ENCODE peak calls at places on chromosome 19, in ten cellular contexts. B is progenitor cell of endocrine pancreas; E is NCI-H2107; C is C1 segment of cervical spinal cord; Z is astrocyte of the cerebellum; L is colonic mucosa; N is iris pigment epithelial cell; P is endothelial cell; Y is non-pigmented ciliary epithelial cell; R is stimulated activated CD8-positive, alpha-beta memory T cell treated with anti-CD3 and anti-CD28 coated beads, Interleukin-4, amount 100 ng/mL, for 24 hours. D is an unnamed sample.

GRCh38 chr19:32748497-32748896 is 28.9 kb downstream of the TDRD12 start:
- DNase-seq in N (no peak), L (no peak), P (no peak), B (no peak), C (no peak), Z (no peak), E (peak), R (no peak), Y (no peak), D (peak)

GRCh38 chr19:45640849-45641273 is 1.7 kb upstream of the EML2 start:
- DNase-seq in Z (no peak), C (no peak), E (no peak), L (peak), N (no peak), R (peak), P (no peak), B (no peak), Y (no peak), D (no peak)

GRCh38 chr19:757811-758668 is 7.1 kb downstream of the MISP start:
- DNase-seq in B (no peak), Y (no peak), Z (no peak), N (no peak), L (no peak), C (no peak), E (no peak), R (no peak), P (no peak), D (no peak)

GRCh38 chr19:45231891-45232290 is 13.3 kb downstream of the EXOC3L2 start:
- DNase-seq in N (no peak), Z (no peak), L (no peak), P (no peak), Y (no peak), C (no peak), R (no peak), E (no peak), B (no peak), D (no peak)

GRCh38 chr19:35070471-35070870 is 28.9 kb downstream of the HPN start:
- DNase-seq in B (no peak), C (no peak), Y (no peak), N (no peak), Z (no peak), P (no peak), E (no peak), R (no peak), L (no peak), D (no peak)

GRCh38 chr19:46180701-46181385 is 32.8 kb downstream of the IGFL2 start:
- DNase-seq in Y (no peak), P (no peak), Z (no peak), N (peak), R (no peak), E (no peak), L (no peak), C (no peak), B (no peak), D (no peak)

GRCh38 chr19:48724796-48725753 is 5.5 kb upstream of the MAMSTR start:
- DNase-seq in N (peak), P (peak), C (no peak), R (no peak), Y (peak), B (no peak), L (peak), E (no peak), Z (peak), D (peak)

GRCh38 chr19:28465317-28466086 is 747.4 kb downstream of the UQCRFS1 start:
- DNase-seq in E (no peak), P (no peak), R (no peak), C (no peak), Y (no peak), N (no peak), Z (no peak), L (no peak), B (no peak), D (no peak)

GRCh38 chr19:39144487-39145071 is 19.0 kb downstream of the PAK4 start:
- DNase-seq in Z (peak), L (peak), N (no peak), B (no peak), Y (no peak), R (no peak), E (no peak), P (peak), C (no peak), D (peak)

GRCh38 chr19:16254851-16255408 is 57.2 kb downstream of the AP1M1 start:
- DNase-seq in R (no peak), P (no peak), C (no peak), B (no peak), E (no peak), Y (no peak), N (no peak), Z (no peak), L (no peak), D (no peak)

GRCh38 chr19:33438987-33439781 is 65.7 kb downstream of the CEBPG start:
- DNase-seq in P (no peak), L (no peak), N (no peak), R (no peak), C (no peak), B (no peak), Z (no peak), Y (no peak), E (no peak), D (no peak)

GRCh38 chr19:29528350-29528945 is 2.7 kb downstream of the VSTM2B start:
- DNase-seq in C (peak), B (peak), N (peak), L (peak), E (peak), Y (peak), Z (peak), P (peak), R (peak), D (peak)

GRCh38 chr19:35161434-35161743 is 6.9 kb downstream of the FXYD5 start:
- DNase-seq in P (no peak), E (no peak), Y (no peak), Z (no peak), C (no peak), L (no peak), B (no peak), R (no peak), N (no peak), D (no peak)

GRCh38 chr19:40605201-40605971 is 4.2 kb downstream of the LTBP4 start:
- DNase-seq in E (no peak), R (peak), Z (no peak), C (no peak), B (no peak), L (peak), Y (no peak), N (peak), P (peak), D (peak)

GRCh38 chr19:6717036-6717435 is 3.4 kb downstream of the C3 start:
- DNase-seq in C (no peak), N (no peak), R (no peak), Y (no peak), E (no peak), Z (no peak), B (no peak), P (no peak), L (no peak), D (no peak)